ENCODE peak calls at places on chromosomes 7 and 10, in five cellular contexts. F is NCI-H1417, R is colonic mucosa, T is A172, D is neuronal stem cell. M is an unnamed sample.

GRCh38 chr7:158836692-158837091 is 7.4 kb upstream of the ESYT2 start:
- DNase-seq in D (no peak), F (no peak), R (no peak), T (no peak), M (no peak)

GRCh38 chr7:121960678-121961461 is 87.9 kb downstream of the PTPRZ1 start:
- DNase-seq in R (no peak), D (no peak), T (peak), F (peak), M (no peak)

GRCh38 chr7:135678612-135679575 is 16.6 kb downstream of the STMP1 start:
- DNase-seq in T (peak), D (no peak), F (peak), R (no peak), M (peak)

GRCh38 chr7:74334026-74334425 is 44.8 kb downstream of the CLIP2 start:
- DNase-seq in F (no peak), D (no peak), T (peak), R (no peak), M (peak)

GRCh38 chr7:143512488-143513340 is 35.0 kb downstream of the TAS2R41 start:
- DNase-seq in F (no peak), D (no peak), T (no peak), R (no peak), M (no peak)

GRCh38 chr10:16967866-16968721 is 150.9 kb upstream of the RSU1 start:
- DNase-seq in T (peak), R (no peak), D (peak), F (no peak), M (peak)

GRCh38 chr10:61898435-61898778 is 3.1 kb upstream of the ARID5B start:
- DNase-seq in D (no peak), R (no peak), T (no peak), F (peak), M (no peak)

GRCh38 chr7:148084138-148084537 is 506.4 kb upstream of the C7orf33 start:
- DNase-seq in F (peak), R (peak), D (peak), T (peak), M (no peak)

GRCh38 chr10:16689227-16689626 is 128.0 kb downstream of the RSU1 start:
- DNase-seq in D (no peak), F (no peak), T (no peak), R (no peak), M (no peak)

GRCh38 chr7:116948934-116949333 is 4.4 kb upstream of the ST7 start:
- DNase-seq in T (no peak), F (peak), R (no peak), D (no peak), M (no peak)

GRCh38 chr10:47025540-47026300 is 114.5 kb downstream of the PTPN20 start:
- DNase-seq in T (peak), D (no peak), F (no peak), R (no peak), M (no peak)

GRCh38 chr10:129136866-129137415 is 330.1 kb upstream of the MGMT start:
- DNase-seq in R (no peak), T (no peak), D (no peak), F (no peak), M (no peak)

GRCh38 chr7:21939136-21939857 is 6.4 kb downstream of the CDCA7L start:
- DNase-seq in F (no peak), T (peak), D (no peak), R (no peak), M (peak)

GRCh38 chr10:34884272-34884952 is 69.3 kb upstream of the PARD3 start:
- DNase-seq in D (no peak), F (no peak), R (no peak), T (no peak), M (no peak)

GRCh38 chr10:122163182-122164027 is 107.7 kb upstream of the BTBD16 start:
- DNase-seq in F (no peak), T (no peak), R (no peak), D (peak), M (peak)

M was measured in dermis blood vessel endothelial cell.